ENCODE peak calls at places on chromosomes 16 and 17, in nine cellular contexts. U is NCI-H1930, O is left ventricle myocardium superior, P is Caco-2, S is left ventricle myocardium inferior, Y is glutamatergic neuron, N is HCEC 1CT, J is cardiac muscle cell, F is GM12891. X is an unnamed sample.

GRCh38 chr17:62955841-62956352 is 10.1 kb upstream of the TANC2 start:
- DNase-seq in U (no peak), O (no peak), P (no peak), S (no peak), Y (no peak), N (no peak), J (no peak), F (no peak), X (no peak)

GRCh38 chr17:82933911-82934310 is 94.1 kb upstream of the ZNF750 start:
- DNase-seq in U (no peak), O (no peak), P (no peak), S (peak), Y (no peak), N (no peak), J (no peak), F (no peak), X (no peak)

GRCh38 chr16:70574595-70575271 is 51.1 kb downstream of the SF3B3 start:
- DNase-seq in U (no peak), O (no peak), P (no peak), S (no peak), Y (no peak), N (no peak), J (no peak), F (no peak), X (no peak)

GRCh38 chr17:77034677-77035424 is 105.9 kb upstream of the SEC14L1 start:
- DNase-seq in U (no peak), O (no peak), P (no peak), S (no peak), Y (no peak), N (no peak), J (no peak), F (no peak), X (no peak)

GRCh38 chr16:67537636-67538591 is 9.3 kb downstream of the RIPOR1 start:
- DNase-seq in U (no peak), O (peak), P (peak), S (peak), Y (peak), N (no peak), J (peak), F (peak), X (no peak)

GRCh38 chr17:77916771-77917481 is 41.6 kb upstream of the TNRC6C start:
- DNase-seq in U (no peak), O (no peak), P (no peak), S (no peak), Y (no peak), N (no peak), J (no peak), F (no peak), X (no peak)

GRCh38 chr17:6894206-6894528 is 62.6 kb upstream of the TEKT1 start:
- DNase-seq in U (no peak), O (no peak), P (no peak), S (no peak), Y (peak), N (no peak), J (peak), F (peak), X (no peak)

GRCh38 chr16:30376508-30376907 is 1.9 kb downstream of the MYL11 start:
- DNase-seq in U (no peak), O (peak), P (no peak), S (no peak), Y (no peak), N (no peak), J (no peak), F (no peak), X (no peak)

GRCh38 chr16:29678691-29679267 is at the start of gene QPRT:
- DNase-seq in U (no peak), O (peak), P (peak), S (peak), Y (peak), N (peak), J (peak), F (peak), X (peak)

GRCh38 chr17:46847204-46848191 is 3.9 kb upstream of the WNT9B start:
- DNase-seq in U (no peak), O (no peak), P (no peak), S (no peak), Y (no peak), N (no peak), J (no peak), F (no peak), X (no peak)

X was measured in HEK293T.